ENCODE peak calls at places on chromosomes 13 and 19, in nine cellular contexts. I is psoas muscle, W is dorsolateral prefrontal cortex, C is suprapubic skin, Z is tibial nerve, S is PC-9, Y is heart left ventricle, U is thoracic aorta, Q is upper lobe of left lung. H is an unnamed sample.

GRCh38 chr19:48810151-48810550 is 678 bp downstream of the BCAT2 start:
- DNase-seq in U (no peak), S (no peak), Q (no peak), C (no peak), Z (no peak), W (no peak), I (no peak), Y (no peak), H (no peak)

GRCh38 chr13:112783946-112784500 is 94.2 kb downstream of the ATP11A start:
- DNase-seq in C (no peak), I (no peak), U (no peak), W (no peak), Q (no peak), Z (no peak), Y (no peak), S (no peak), H (no peak)

GRCh38 chr19:42596391-42597071 is 1.8 kb upstream of the CEACAM8 start:
- DNase-seq in U (no peak), Y (peak; percentile 16), Q (peak; percentile 64), S (peak; percentile 42), C (no peak), I (no peak), Z (no peak), W (no peak), H (no peak)

GRCh38 chr13:73366241-73366640 is 307.4 kb downstream of the KLF5 start:
- DNase-seq in C (no peak), Q (no peak), U (no peak), Y (no peak), W (no peak), I (no peak), S (no peak), Z (no peak), H (no peak)

GRCh38 chr13:82688400-82688999 is 1193.8 kb downstream of the SLITRK1 start:
- DNase-seq in C (no peak), I (no peak), S (no peak), Q (no peak), W (no peak), Z (no peak), U (no peak), Y (no peak), H (no peak)

GRCh38 chr13:110936519-110936918 is 21.6 kb upstream of the ANKRD10 start:
- DNase-seq in Z (no peak), C (no peak), Q (peak; percentile 55), I (no peak), W (no peak), S (no peak), U (no peak), Y (no peak), H (no peak)

GRCh38 chr13:24747248-24748151 is 16.5 kb upstream of the RNF17 start:
- DNase-seq in I (no peak), W (no peak), C (no peak), Q (peak; percentile 86), U (no peak), Z (no peak), S (no peak), Y (no peak), H (no peak)

GRCh38 chr13:91719033-91719432 is 320.6 kb downstream of the GPC5 start:
- DNase-seq in S (no peak), Y (no peak), C (no peak), W (no peak), Z (no peak), Q (no peak), U (no peak), I (no peak), H (no peak)

GRCh38 chr13:83221813-83222241 is 660.4 kb downstream of the SLITRK1 start:
- DNase-seq in C (no peak), W (no peak), Q (no peak), S (no peak), Y (no peak), Z (no peak), U (no peak), I (no peak), H (no peak)

DNA sequence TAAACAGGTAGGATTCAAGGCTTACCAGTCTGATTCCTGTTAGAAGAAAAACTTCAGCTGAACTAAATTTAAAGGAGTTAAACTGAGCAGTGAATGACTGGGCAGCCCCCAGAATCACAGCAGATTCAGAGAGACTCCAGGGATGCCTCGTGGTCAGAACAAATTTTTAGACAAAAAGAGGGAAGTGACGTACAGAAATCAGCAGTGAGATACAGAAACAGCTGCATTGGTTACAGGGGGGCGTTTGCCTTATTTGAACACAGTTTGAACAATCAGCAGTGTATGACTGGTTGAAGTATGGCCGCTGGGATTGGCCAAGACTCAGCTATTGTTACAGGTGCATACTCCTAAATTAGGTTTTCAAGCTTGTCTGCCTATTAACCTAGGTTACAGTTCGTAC is 2.1 kb upstream of the SPRYD7 start:
- DNase-seq in I (no peak), W (no peak), C (no peak), Y (no peak), Q (no peak), U (no peak), S (no peak), Z (no peak), H (no peak)
- H3K27ac ChIP-seq in I (no peak overlapping the region), W (no peak overlapping the region), C (no peak overlapping the region), Y (no peak overlapping the region), Q (no peak overlapping the region), U (no peak overlapping the region), S (no peak overlapping the region), Z (no peak overlapping the region), H (no peak overlapping the region)

GRCh38 chr19:43779820-43780219 is 953 bp downstream of the KCNN4 start:
- DNase-seq in Z (no peak), S (peak; percentile 39), Q (no peak), I (no peak), Y (no peak), U (no peak), C (no peak), W (no peak), H (no peak)

GRCh38 chr19:43782311-43782660 is 1.5 kb upstream of the KCNN4 start:
- DNase-seq in Z (no peak), Q (no peak), I (no peak), Y (no peak), W (no peak), U (no peak), S (no peak), C (no peak), H (no peak)

GRCh38 chr19:43779147-43779819 is 1.5 kb downstream of the KCNN4 start:
- DNase-seq in Z (no peak), W (no peak), C (no peak), Q (peak; percentile 85), I (peak; percentile 35), S (peak; percentile 74), Y (no peak), U (no peak), H (no peak)

GRCh38 chr19:43781630-43782310 is 997 bp upstream of the KCNN4 start:
- DNase-seq in U (no peak), S (no peak), Z (no peak), Y (no peak), C (no peak), W (no peak), I (no peak), Q (no peak), H (no peak)

DNA sequence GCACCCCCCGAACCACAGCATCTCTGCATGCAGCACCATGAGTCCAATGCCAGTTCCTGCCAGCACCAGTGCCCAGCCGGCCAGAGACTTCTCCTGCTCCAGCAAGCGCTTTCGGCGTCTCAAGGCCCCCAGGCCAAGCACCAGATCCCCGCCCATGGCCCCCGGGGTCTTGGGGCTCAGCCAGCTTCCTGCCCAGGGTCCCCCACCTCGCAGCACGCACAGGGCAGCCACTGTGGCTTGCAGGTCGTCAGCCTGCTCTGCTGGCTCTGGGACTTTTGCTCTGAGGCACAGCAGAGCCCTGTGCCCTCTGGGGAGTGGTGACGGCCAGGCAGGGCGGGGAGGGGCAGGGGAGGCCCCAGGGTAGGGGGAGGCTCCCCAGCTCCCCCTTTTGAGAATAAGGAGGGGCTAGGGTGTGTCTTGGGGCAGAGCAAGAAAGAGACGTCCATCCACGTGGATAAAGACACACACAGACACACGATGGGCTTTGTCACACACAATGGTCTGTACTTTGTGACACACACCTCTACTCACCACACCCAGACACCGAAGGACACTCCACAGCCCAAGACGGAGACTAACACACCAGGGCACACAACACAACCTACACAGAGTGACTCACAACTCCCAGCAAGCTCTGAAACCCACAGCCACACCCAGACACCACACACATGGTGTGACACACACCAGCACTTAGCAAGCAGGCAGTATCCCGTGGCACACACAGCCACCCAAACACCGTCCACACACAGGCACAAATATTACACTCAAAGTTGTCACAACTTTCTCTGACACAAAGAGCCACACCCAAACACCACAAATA is at the start of gene KCNN4:
- DNase-seq in Z (no peak), I (no peak), Q (peak; percentile 79), U (no peak), Y (no peak), S (peak; percentile 80), C (no peak), W (no peak), H (no peak)
- H3K27ac ChIP-seq in Z (no peak within 1 kb of the TSS), I (no peak within 1 kb of the TSS), Q (no peak within 1 kb of the TSS), U (peak within 1 kb of the TSS; percentile 5), Y (no peak within 1 kb of the TSS), S (peak within 1 kb of the TSS; percentile 88), C (peak within 1 kb of the TSS; percentile 72), W (no peak within 1 kb of the TSS), H (no peak within 1 kb of the TSS)

DNA sequence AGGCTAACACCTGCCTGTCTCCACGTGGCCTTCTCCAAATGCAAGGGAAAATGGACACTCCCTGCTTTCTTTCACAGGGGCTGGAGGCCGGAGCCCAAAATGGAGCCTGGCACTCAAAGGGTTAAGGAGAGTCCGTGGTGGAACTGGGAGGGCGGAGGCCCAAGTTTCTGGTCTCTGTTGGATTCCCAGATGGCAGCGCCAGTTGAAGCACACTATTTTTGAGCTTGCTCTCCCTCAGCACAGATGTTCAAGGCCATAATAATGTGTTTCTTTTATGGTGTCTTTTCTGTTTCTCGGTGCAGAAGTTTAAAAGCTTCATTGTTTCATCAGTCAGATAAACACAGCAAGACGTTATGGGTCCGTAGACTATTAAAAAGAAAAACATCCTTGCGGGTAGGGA is 67.6 kb downstream of the TNFRSF19 start:
- DNase-seq in C (no peak), Y (peak; percentile 38), S (no peak), U (no peak), Q (no peak), I (no peak), Z (no peak), W (no peak), H (no peak)
- H3K27ac ChIP-seq in C (no peak overlapping the region), Y (peak overlapping the region; percentile 36), S (no peak overlapping the region), U (no peak overlapping the region), Q (no peak overlapping the region), I (no peak overlapping the region), Z (no peak overlapping the region), W (peak overlapping the region; percentile 65), H (no peak overlapping the region)

GRCh38 chr19:34360354-34360909 is 4.6 kb upstream of the GPI start:
- DNase-seq in Q (no peak), W (no peak), Y (no peak), I (peak; percentile 27), C (no peak), S (no peak), U (no peak), Z (no peak), H (no peak)

GRCh38 chr19:34357431-34357830 is 7.6 kb upstream of the GPI start:
- DNase-seq in S (no peak), Y (no peak), U (no peak), W (no peak), I (peak; percentile 42), Z (no peak), C (no peak), Q (no peak), H (no peak)

GRCh38 chr19:34356875-34357274 is 8.1 kb upstream of the GPI start:
- DNase-seq in C (no peak), Z (no peak), I (no peak), W (no peak), S (no peak), Q (no peak), U (no peak), Y (no peak), H (no peak)

GRCh38 chr19:34359954-34360315 is 5.1 kb upstream of the GPI start:
- DNase-seq in Y (no peak), C (no peak), Z (no peak), W (no peak), Q (no peak), U (no peak), I (no peak), S (no peak), H (no peak)

GRCh38 chr19:34359140-34359953 is 5.6 kb upstream of the GPI start:
- DNase-seq in S (peak; percentile 100), Y (peak; percentile 94), I (peak; percentile 98), C (peak; percentile 95), Q (peak; percentile 99), W (peak; percentile 95), Z (peak; percentile 87), U (peak; percentile 83), H (peak; percentile 82)
- H3K27ac ChIP-seq in S (peak overlapping the region; percentile 81), Y (peak overlapping the region; percentile 83), I (peak overlapping the region; percentile 92), C (peak overlapping the region; percentile 68), Q (peak overlapping the region; percentile 43), W (peak overlapping the region; percentile 88), Z (peak overlapping the region; percentile 71), U (peak overlapping the region; percentile 84), H (peak overlapping the region; percentile 94)

H was measured in caudate nucleus.